ENCODE peak calls at places on chromosomes 4 and X, in seven cellular contexts. T is upper lobe of left lung; R is glutamatergic neuron; I is B cell; A is CD8-positive, alpha-beta T cell; V is activated B cell treated with CpG ODN at 0.5 μM for 24 hours; X is endothelial cell. Z is an unnamed sample.

GRCh38 chr4:152700151-152700550 is 20.4 kb upstream of the TMEM154 start:
- DNase-seq in R (no peak), T (no peak), I (no peak), V (no peak), A (no peak), X (no peak), Z (no peak)

GRCh38 chrX:130028196-130028595 is 45.8 kb downstream of the BCORL1 start:
- DNase-seq in T (peak), X (peak), V (peak), I (peak), A (peak), R (peak), Z (no peak)

GRCh38 chr4:165326831-165327210 is 648 bp upstream of the MSMO1 start:
- DNase-seq in T (no peak), R (no peak), V (no peak), I (peak), A (no peak), X (no peak), Z (no peak)

GRCh38 chr4:45442466-45442865 is 681.4 kb downstream of the GABRG1 start:
- DNase-seq in A (no peak), V (no peak), R (peak), T (no peak), I (no peak), X (no peak), Z (no peak)

GRCh38 chrX:136196691-136197155 is 49.4 kb downstream of the FHL1 start:
- DNase-seq in T (no peak), X (no peak), V (no peak), R (no peak), A (no peak), I (no peak), Z (no peak)

GRCh38 chr4:55661398-55662056 is 25.4 kb upstream of the NMU start:
- DNase-seq in T (no peak), I (no peak), V (no peak), A (no peak), X (no peak), R (no peak), Z (no peak)

GRCh38 chr4:119025916-119026661 is 109.5 kb upstream of the MYOZ2 start:
- DNase-seq in V (no peak), X (no peak), R (no peak), A (no peak), I (no peak), T (no peak), Z (no peak)

GRCh38 chr4:100582146-100582545 is 64.3 kb upstream of the EMCN start:
- DNase-seq in T (no peak), V (no peak), X (no peak), I (no peak), R (no peak), A (no peak), Z (no peak)

GRCh38 chr4:140448162-140448561 is 20.7 kb upstream of the CLGN start:
- DNase-seq in R (no peak), A (no peak), T (no peak), X (no peak), V (no peak), I (no peak), Z (no peak)

GRCh38 chr4:175125410-175126068 is 207.4 kb downstream of the ADAM29 start:
- DNase-seq in I (no peak), R (no peak), A (no peak), V (no peak), X (no peak), T (no peak), Z (no peak)

GRCh38 chr4:129220254-129220653 is 124.3 kb downstream of the C4orf33 start:
- DNase-seq in X (no peak), A (no peak), R (no peak), T (no peak), I (no peak), V (no peak), Z (no peak)
- TF ChIP-seq CTCF in X (no peak), A (no peak), R (no peak), T (no peak), I (no peak), V (no peak), Z (no peak)

GRCh38 chr4:121168446-121168845 is 4.3 kb upstream of the TNIP3 start:
- DNase-seq in V (no peak), R (no peak), A (no peak), I (no peak), X (no peak), T (no peak), Z (no peak)

GRCh38 chr4:121164291-121164690 is at the start of gene TNIP3:
- DNase-seq in R (no peak), X (no peak), T (no peak), V (no peak), I (no peak), A (no peak), Z (no peak)

GRCh38 chr4:121168865-121169281 is 4.8 kb upstream of the TNIP3 start:
- DNase-seq in I (no peak), X (no peak), T (no peak), R (no peak), A (no peak), V (no peak), Z (no peak)

DNA sequence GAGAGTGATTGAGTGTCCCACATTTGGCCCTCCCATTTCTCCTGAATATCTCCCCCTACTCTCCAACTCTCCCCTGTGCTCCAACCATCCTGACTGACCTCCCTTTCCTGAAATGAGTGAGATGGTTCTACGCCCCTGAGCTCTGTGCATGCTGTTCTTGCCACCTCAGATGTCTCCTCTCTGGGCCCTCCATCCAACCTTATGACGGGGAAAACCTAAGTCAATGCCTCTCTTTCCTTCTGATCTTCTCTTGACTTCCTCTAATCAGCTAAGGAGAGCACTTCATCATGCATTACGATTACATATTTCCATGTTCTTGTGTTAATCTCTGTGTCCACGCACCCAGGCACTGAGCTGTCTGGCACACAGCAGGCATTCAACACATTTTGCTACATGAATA is 1.1 kb upstream of the TNIP3 start:
- DNase-seq in V (no peak), A (no peak), X (no peak), I (no peak), T (no peak), R (no peak), Z (no peak)
- TF ChIP-seq CTCF in V (no peak), A (no peak), X (no peak), I (no peak), T (no peak), R (no peak), Z (no peak)

GRCh38 chrX:131792789-131793462 is 230.2 kb upstream of the STK26 start:
- DNase-seq in V (no peak), X (peak), I (peak), T (no peak), A (no peak), R (no peak), Z (no peak)

GRCh38 chrX:131795442-131796229 is 227.5 kb upstream of the STK26 start:
- DNase-seq in T (peak), I (no peak), R (no peak), A (no peak), V (no peak), X (no peak), Z (no peak)

GRCh38 chrX:131789664-131790063 is 233.4 kb upstream of the STK26 start:
- DNase-seq in X (no peak), R (no peak), I (no peak), V (no peak), T (no peak), A (no peak), Z (no peak)

GRCh38 chrX:131791608-131792355 is 231.3 kb upstream of the STK26 start:
- DNase-seq in T (no peak), X (no peak), I (no peak), V (no peak), R (no peak), A (no peak), Z (no peak)

DNA sequence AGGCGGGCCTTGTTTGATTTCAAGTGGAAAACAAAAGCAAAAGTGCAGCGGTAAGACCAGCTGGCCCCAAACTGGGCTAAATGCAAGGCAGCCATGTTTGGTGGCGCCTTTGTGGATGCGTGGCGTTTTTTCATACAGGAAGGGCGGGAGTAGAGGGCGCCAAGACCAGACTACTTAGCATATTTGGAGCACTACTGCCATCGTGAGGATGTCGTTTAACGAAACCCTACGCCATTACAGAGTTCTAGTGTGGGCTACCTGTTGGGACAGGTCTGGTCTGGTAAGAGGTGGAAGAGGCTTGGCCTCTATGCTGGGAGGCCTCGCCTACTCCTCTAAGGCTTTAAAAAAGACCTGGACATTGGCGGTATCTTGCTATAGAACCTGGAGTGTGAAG is 230.7 kb upstream of the STK26 start:
- DNase-seq in V (no peak), I (peak), X (no peak), T (no peak), A (no peak), R (no peak), Z (no peak)
- TF ChIP-seq CTCF in V (no peak), I (no peak), X (no peak), T (no peak), A (no peak), R (no peak), Z (no peak)

GRCh38 chrX:150446151-150446550 is 83.0 kb downstream of the MAMLD1 start:
- DNase-seq in A (no peak), V (no peak), T (no peak), X (no peak), I (no peak), R (no peak), Z (no peak)
- TF ChIP-seq CTCF in A (no peak), V (no peak), T (no peak), X (no peak), I (no peak), R (no peak), Z (no peak)

DNA sequence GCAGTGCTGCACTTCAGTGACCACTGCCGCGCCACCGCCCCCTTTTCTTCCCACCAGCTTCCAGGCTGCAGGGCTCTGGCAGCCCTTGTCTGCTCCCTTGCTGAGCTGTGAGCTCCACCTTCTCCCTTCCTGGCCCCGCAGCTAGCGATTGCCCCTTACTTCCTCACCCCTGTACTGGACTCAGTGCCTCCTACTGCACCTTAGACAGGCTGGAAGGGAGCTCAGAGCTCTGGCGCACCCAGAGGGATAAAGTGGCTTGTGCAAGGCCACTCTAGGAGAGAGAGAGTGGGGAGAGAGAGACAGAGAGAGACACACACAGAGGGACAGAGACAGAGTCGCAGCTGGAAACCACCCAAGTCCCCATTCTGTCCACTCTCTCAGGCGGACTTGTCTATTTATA is 6.0 kb downstream of the RASL11B start:
- DNase-seq in X (no peak), A (no peak), R (peak), T (peak), V (no peak), I (no peak), Z (no peak)
- TF ChIP-seq CTCF in X (no peak), A (no peak), R (no peak), T (no peak), V (no peak), I (no peak), Z (no peak)

GRCh38 chr4:23779839-23780238 is 110.0 kb downstream of the PPARGC1A start:
- DNase-seq in T (no peak), A (no peak), X (no peak), R (no peak), V (no peak), I (no peak), Z (no peak)

GRCh38 chr4:23779422-23779821 is 110.4 kb downstream of the PPARGC1A start:
- DNase-seq in R (no peak), V (no peak), X (no peak), T (no peak), A (no peak), I (no peak), Z (no peak)

GRCh38 chr4:23773884-23774636 is 115.8 kb downstream of the PPARGC1A start:
- DNase-seq in R (no peak), X (no peak), V (no peak), I (no peak), A (no peak), T (no peak), Z (no peak)

GRCh38 chr4:23774932-23775331 is 114.9 kb downstream of the PPARGC1A start:
- DNase-seq in X (no peak), A (no peak), V (no peak), R (no peak), T (no peak), I (no peak), Z (no peak)

DNA sequence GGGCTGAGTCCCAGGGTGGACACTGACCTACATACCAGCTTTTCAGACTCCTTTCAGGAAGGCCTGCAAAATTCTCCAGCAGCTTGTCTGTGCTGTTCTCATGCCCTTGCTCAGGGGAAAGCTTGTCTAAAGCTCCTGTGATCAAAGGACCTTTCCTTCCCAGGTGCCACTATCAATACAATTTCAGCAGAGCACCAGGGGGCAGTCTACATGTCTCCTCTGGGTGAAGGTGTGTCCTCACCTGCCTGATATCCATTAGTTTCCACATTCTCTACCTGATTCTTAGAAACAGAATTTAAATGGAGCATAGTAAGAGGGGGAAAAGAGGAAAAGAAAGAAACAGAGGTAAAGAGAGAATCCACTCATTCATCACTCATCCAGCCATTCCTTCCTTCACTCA is 114.2 kb downstream of the PPARGC1A start:
- DNase-seq in R (no peak), I (no peak), T (no peak), V (no peak), A (no peak), X (no peak), Z (no peak)
- TF ChIP-seq CTCF in R (no peak), I (no peak), T (no peak), V (no peak), A (no peak), X (no peak), Z (no peak)

DNA sequence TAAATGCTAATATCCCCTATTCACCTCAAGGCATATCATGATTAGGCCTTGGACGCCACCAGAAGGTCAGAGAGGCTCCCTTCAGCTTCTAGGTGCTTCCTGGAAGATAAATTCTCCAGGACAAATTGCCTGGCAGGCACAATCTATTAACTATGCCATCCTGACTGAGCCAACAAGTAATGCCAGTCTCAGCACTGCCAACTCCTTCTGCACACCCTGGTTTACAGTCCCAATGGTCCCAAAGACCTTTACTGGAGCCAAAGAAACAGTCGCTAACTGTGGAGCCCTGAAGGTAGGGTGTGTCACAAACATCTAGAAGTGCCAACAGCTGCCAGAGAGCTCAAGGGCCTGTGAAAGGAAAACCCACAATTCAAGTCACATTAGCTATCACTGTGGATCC is 34.9 kb upstream of the CITED1 start:
- DNase-seq in I (no peak), X (no peak), T (no peak), R (no peak), A (no peak), V (no peak), Z (no peak)
- TF ChIP-seq CTCF in I (no peak), X (no peak), T (no peak), R (no peak), A (no peak), V (no peak), Z (no peak)